ENCODE peak calls at places on chromosomes 3 and 15, in ten cellular contexts. B is AG08395, Z is iPS DF 19.7, O is fibroblast of the conjunctiva, Y is upper lobe of right lung, E is foreskin fibroblast, T is NCI-H345, H is ELF-1, G is putamen, J is left ventricle myocardium superior. D is an unnamed sample.
A peak's percentile ranks its signal among the peaks of the same experiment; 100 is the strongest.

GRCh38 chr3:101195951-101196713 is 124.2 kb downstream of the IMPG2 start:
- DNase-seq in B (peak; percentile 59), Z (no peak), O (peak; percentile 57), Y (no peak), E (peak; percentile 77), T (peak; percentile 13), H (no peak), G (no peak), J (no peak), D (no peak)

GRCh38 chr3:185283374-185283935 is 29.6 kb upstream of the EHHADH start:
- DNase-seq in B (no peak), Z (no peak), O (no peak), Y (no peak), E (no peak), T (no peak), H (no peak), G (no peak), J (no peak), D (no peak)

GRCh38 chr3:82031576-82031975 is 270.1 kb upstream of the GBE1 start:
- DNase-seq in B (no peak), Z (no peak), O (no peak), Y (no peak), E (no peak), T (no peak), H (no peak), G (no peak), J (no peak), D (no peak)

GRCh38 chr3:187567026-187567425 is 103.2 kb downstream of the SST start:
- DNase-seq in B (peak; percentile 56), Z (no peak), O (no peak), Y (no peak), E (no peak), T (no peak), H (no peak), G (no peak), J (peak; percentile 14), D (no peak)

GRCh38 chr3:194664857-194665256 is 7.1 kb downstream of the LSG1 start:
- DNase-seq in B (no peak), Z (no peak), O (no peak), Y (no peak), E (no peak), T (no peak), H (no peak), G (no peak), J (no peak), D (no peak)

GRCh38 chr3:154921351-154921750 is 158.8 kb upstream of the MME start:
- DNase-seq in B (no peak), Z (no peak), O (no peak), Y (no peak), E (no peak), T (no peak), H (peak; percentile 25), G (no peak), J (no peak), D (no peak)

GRCh38 chr3:29426302-29427226 is 145.7 kb downstream of the RBMS3 start:
- DNase-seq in B (no peak), Z (no peak), O (no peak), Y (no peak), E (no peak), T (no peak), H (no peak), G (no peak), J (no peak), D (no peak)

GRCh38 chr15:29815705-29816042 is 6.6 kb downstream of the TJP1 start:
- DNase-seq in B (no peak), Z (no peak), O (no peak), Y (no peak), E (no peak), T (no peak), H (no peak), G (no peak), J (no peak), D (no peak)

GRCh38 chr15:63476229-63476632 is 28.2 kb upstream of the USP3 start:
- DNase-seq in B (peak; percentile 91), Z (no peak), O (peak; percentile 89), Y (no peak), E (peak; percentile 97), T (no peak), H (peak; percentile 45), G (no peak), J (no peak), D (no peak)

GRCh38 chr15:77225641-77226040 is 154.7 kb upstream of the TSPAN3 start:
- DNase-seq in B (no peak), Z (no peak), O (no peak), Y (no peak), E (no peak), T (no peak), H (no peak), G (no peak), J (no peak), D (no peak)

GRCh38 chr3:45559560-45560118 is 34.9 kb upstream of the LIMD1 start:
- DNase-seq in B (no peak), Z (no peak), O (no peak), Y (no peak), E (no peak), T (no peak), H (no peak), G (no peak), J (peak; percentile 51), D (no peak)

GRCh38 chr3:196280689-196281463 is 6.7 kb downstream of the PCYT1A start:
- DNase-seq in B (no peak), Z (no peak), O (no peak), Y (no peak), E (no peak), T (no peak), H (no peak), G (no peak), J (no peak), D (no peak)